ENCODE peak calls at places on chromosomes 3 and 15, in eight cellular contexts. One of them, this sample, is unnamed.

GRCh38 chr3:3286014-3286413 is 106.5 kb upstream of the CRBN start:
- DNase-seq in uterus: no peak
- DNase-seq in spleen: no peak
- DNase-seq in WTC11: no peak
- DNase-seq in breast epithelium: no peak
- DNase-seq in AG09319: no peak
- DNase-seq in fibroblast of villous mesenchyme: no peak
- DNase-seq in progenitor cell of endocrine pancreas: no peak
- DNase-seq in this sample: no peak

GRCh38 chr3:42961633-42962032 is 17.5 kb upstream of the GASK1A start:
- DNase-seq in uterus: peak; percentile 54
- DNase-seq in AG09319: peak; percentile 20
- DNase-seq in spleen: no peak
- DNase-seq in WTC11: peak; percentile 29
- DNase-seq in breast epithelium: no peak
- DNase-seq in progenitor cell of endocrine pancreas: no peak
- DNase-seq in fibroblast of villous mesenchyme: peak; percentile 57
- DNase-seq in this sample: no peak

GRCh38 chr3:48655586-48655985 is 7.1 kb downstream of the CELSR3 start:
- DNase-seq in WTC11: no peak
- DNase-seq in AG09319: no peak
- DNase-seq in fibroblast of villous mesenchyme: no peak
- DNase-seq in breast epithelium: no peak
- DNase-seq in spleen: peak; percentile 90
- DNase-seq in uterus: no peak
- DNase-seq in progenitor cell of endocrine pancreas: no peak
- DNase-seq in this sample: no peak

GRCh38 chr15:69489101-69489571 is 36.5 kb downstream of the RPLP1 start:
- DNase-seq in uterus: no peak
- DNase-seq in breast epithelium: peak; percentile 41
- DNase-seq in fibroblast of villous mesenchyme: peak; percentile 12
- DNase-seq in WTC11: no peak
- DNase-seq in spleen: no peak
- DNase-seq in AG09319: no peak
- DNase-seq in progenitor cell of endocrine pancreas: no peak
- DNase-seq in this sample: no peak

GRCh38 chr3:81874738-81875137 is 113.3 kb upstream of the GBE1 start:
- DNase-seq in fibroblast of villous mesenchyme: no peak
- DNase-seq in WTC11: no peak
- DNase-seq in progenitor cell of endocrine pancreas: no peak
- DNase-seq in uterus: no peak
- DNase-seq in AG09319: no peak
- DNase-seq in spleen: no peak
- DNase-seq in breast epithelium: no peak
- DNase-seq in this sample: no peak

GRCh38 chr15:73927003-73927475 is 777 bp downstream of the LOXL1 start:
- DNase-seq in uterus: peak; percentile 62
- DNase-seq in AG09319: no peak
- DNase-seq in spleen: peak; percentile 91
- DNase-seq in fibroblast of villous mesenchyme: no peak
- DNase-seq in breast epithelium: no peak
- DNase-seq in progenitor cell of endocrine pancreas: peak; percentile 42
- DNase-seq in WTC11: peak; percentile 65
- DNase-seq in this sample: no peak

GRCh38 chr15:42494998-42495360 is 455 bp upstream of the SNAP23 start:
- DNase-seq in fibroblast of villous mesenchyme: peak; percentile 84
- DNase-seq in breast epithelium: no peak
- DNase-seq in spleen: no peak
- DNase-seq in WTC11: no peak
- DNase-seq in uterus: no peak
- DNase-seq in AG09319: no peak
- DNase-seq in progenitor cell of endocrine pancreas: no peak
- DNase-seq in this sample: no peak

GRCh38 chr3:176663819-176664218 is 533.5 kb downstream of the TBL1XR1 start:
- DNase-seq in WTC11: no peak
- DNase-seq in uterus: no peak
- DNase-seq in AG09319: peak; percentile 43
- DNase-seq in spleen: no peak
- DNase-seq in breast epithelium: no peak
- DNase-seq in fibroblast of villous mesenchyme: peak; percentile 71
- DNase-seq in progenitor cell of endocrine pancreas: no peak
- DNase-seq in this sample: no peak

GRCh38 chr3:111326144-111326995 is 215.6 kb upstream of the CD96 start:
- DNase-seq in progenitor cell of endocrine pancreas: no peak
- DNase-seq in spleen: no peak
- DNase-seq in fibroblast of villous mesenchyme: peak; percentile 79
- DNase-seq in WTC11: no peak
- DNase-seq in AG09319: peak; percentile 79
- DNase-seq in uterus: no peak
- DNase-seq in breast epithelium: no peak
- DNase-seq in this sample: no peak

GRCh38 chr15:72838311-72838731 is 54.8 kb upstream of the ADPGK start:
- DNase-seq in uterus: peak; percentile 17
- DNase-seq in fibroblast of villous mesenchyme: peak; percentile 4
- DNase-seq in AG09319: no peak
- DNase-seq in WTC11: no peak
- DNase-seq in spleen: no peak
- DNase-seq in progenitor cell of endocrine pancreas: no peak
- DNase-seq in breast epithelium: peak; percentile 51
- DNase-seq in this sample: no peak

GRCh38 chr3:169754711-169755110 is 10.1 kb downstream of the TERC start:
- DNase-seq in spleen: no peak
- DNase-seq in WTC11: no peak
- DNase-seq in fibroblast of villous mesenchyme: no peak
- DNase-seq in AG09319: no peak
- DNase-seq in progenitor cell of endocrine pancreas: no peak
- DNase-seq in breast epithelium: no peak
- DNase-seq in uterus: no peak
- DNase-seq in this sample: no peak

DNA sequence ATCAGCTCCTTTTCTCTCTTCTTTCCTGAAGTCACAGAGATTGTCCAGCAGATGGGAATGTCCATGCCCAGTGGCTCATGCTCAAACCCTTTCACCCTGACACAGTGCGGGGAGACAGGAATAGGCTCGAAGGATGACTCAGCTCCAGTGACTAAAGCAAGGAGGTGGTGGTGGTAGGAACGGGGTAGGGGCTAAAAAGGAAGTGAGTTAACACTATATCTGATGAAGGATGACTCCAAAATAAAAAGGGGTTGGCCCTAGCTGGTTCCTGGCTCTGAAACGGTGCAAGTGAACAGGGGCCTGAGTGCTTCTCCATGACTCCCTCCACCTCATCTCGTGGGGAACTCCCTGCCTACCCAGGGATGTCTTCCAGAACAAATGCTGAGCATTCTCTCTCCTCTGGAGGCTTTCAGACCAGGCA is 167.4 kb upstream of the LPP start:
- DNase-seq in WTC11: no peak
- DNase-seq in uterus: no peak
- DNase-seq in AG09319: no peak
- DNase-seq in progenitor cell of endocrine pancreas: no peak
- DNase-seq in fibroblast of villous mesenchyme: peak; percentile 70
- DNase-seq in spleen: no peak
- DNase-seq in breast epithelium: no peak
- DNase-seq in this sample: no peak
- TF ChIP-seq CTCF in WTC11: no peak
- TF ChIP-seq CTCF in uterus: no peak
- TF ChIP-seq CTCF in AG09319: no peak
- TF ChIP-seq CTCF in progenitor cell of endocrine pancreas: no peak
- TF ChIP-seq CTCF in fibroblast of villous mesenchyme: no peak
- TF ChIP-seq CTCF in spleen: no peak
- TF ChIP-seq CTCF in breast epithelium: no peak
- TF ChIP-seq CTCF in this sample: no peak

GRCh38 chr15:62904511-62904910 is 138.0 kb upstream of the TPM1 start:
- DNase-seq in progenitor cell of endocrine pancreas: no peak
- DNase-seq in WTC11: no peak
- DNase-seq in spleen: no peak
- DNase-seq in breast epithelium: no peak
- DNase-seq in AG09319: no peak
- DNase-seq in uterus: no peak
- DNase-seq in fibroblast of villous mesenchyme: no peak
- DNase-seq in this sample: no peak
- TF ChIP-seq CTCF in progenitor cell of endocrine pancreas: no peak
- TF ChIP-seq CTCF in WTC11: no peak
- TF ChIP-seq CTCF in spleen: no peak
- TF ChIP-seq CTCF in breast epithelium: no peak
- TF ChIP-seq CTCF in AG09319: no peak
- TF ChIP-seq CTCF in uterus: no peak
- TF ChIP-seq CTCF in fibroblast of villous mesenchyme: no peak
- TF ChIP-seq CTCF in this sample: no peak

GRCh38 chr15:31853370-31853769 is 176.9 kb upstream of the CHRNA7 start:
- DNase-seq in spleen: no peak
- DNase-seq in AG09319: no peak
- DNase-seq in fibroblast of villous mesenchyme: no peak
- DNase-seq in uterus: no peak
- DNase-seq in breast epithelium: no peak
- DNase-seq in progenitor cell of endocrine pancreas: no peak
- DNase-seq in WTC11: no peak
- DNase-seq in this sample: no peak

GRCh38 chr15:31856581-31856980 is 173.7 kb upstream of the CHRNA7 start:
- DNase-seq in AG09319: no peak
- DNase-seq in fibroblast of villous mesenchyme: no peak
- DNase-seq in breast epithelium: no peak
- DNase-seq in WTC11: no peak
- DNase-seq in spleen: no peak
- DNase-seq in uterus: no peak
- DNase-seq in progenitor cell of endocrine pancreas: no peak
- DNase-seq in this sample: no peak

GRCh38 chr15:31858026-31858425 is 172.3 kb upstream of the CHRNA7 start:
- DNase-seq in progenitor cell of endocrine pancreas: no peak
- DNase-seq in WTC11: no peak
- DNase-seq in breast epithelium: no peak
- DNase-seq in uterus: no peak
- DNase-seq in AG09319: no peak
- DNase-seq in fibroblast of villous mesenchyme: no peak
- DNase-seq in spleen: no peak
- DNase-seq in this sample: no peak

GRCh38 chr15:31852933-31853332 is 177.4 kb upstream of the CHRNA7 start:
- DNase-seq in WTC11: no peak
- DNase-seq in AG09319: no peak
- DNase-seq in uterus: no peak
- DNase-seq in fibroblast of villous mesenchyme: no peak
- DNase-seq in breast epithelium: no peak
- DNase-seq in progenitor cell of endocrine pancreas: no peak
- DNase-seq in spleen: no peak
- DNase-seq in this sample: no peak

DNA sequence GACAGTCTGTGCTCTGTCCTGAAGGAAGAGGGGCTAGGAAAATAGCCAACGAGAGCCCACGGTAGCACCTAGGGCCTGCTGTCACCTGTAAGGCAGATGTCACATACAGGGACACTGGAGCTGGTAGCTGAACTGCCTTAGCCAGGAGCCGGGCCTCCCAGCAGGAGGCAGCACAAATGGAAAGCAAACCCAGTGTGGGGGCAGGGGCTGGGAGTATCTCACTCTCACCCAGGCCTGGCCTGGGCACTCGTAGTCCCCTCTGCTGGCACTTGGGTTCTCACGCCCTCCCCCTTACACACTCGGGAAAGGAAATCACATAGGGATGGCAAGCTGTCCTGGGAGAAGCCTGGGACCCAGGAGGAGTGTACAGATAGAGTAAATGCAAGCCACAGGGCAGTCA is 173.1 kb upstream of the CHRNA7 start:
- DNase-seq in progenitor cell of endocrine pancreas: no peak
- DNase-seq in spleen: no peak
- DNase-seq in breast epithelium: no peak
- DNase-seq in fibroblast of villous mesenchyme: no peak
- DNase-seq in WTC11: peak; percentile 44
- DNase-seq in uterus: no peak
- DNase-seq in AG09319: no peak
- DNase-seq in this sample: no peak
- TF ChIP-seq CTCF in progenitor cell of endocrine pancreas: no peak
- TF ChIP-seq CTCF in spleen: no peak
- TF ChIP-seq CTCF in breast epithelium: no peak
- TF ChIP-seq CTCF in fibroblast of villous mesenchyme: no peak
- TF ChIP-seq CTCF in WTC11: no peak
- TF ChIP-seq CTCF in uterus: no peak
- TF ChIP-seq CTCF in AG09319: no peak
- TF ChIP-seq CTCF in this sample: no peak

GRCh38 chr3:128484404-128485282 is 8.4 kb downstream of the GATA2 start:
- DNase-seq in progenitor cell of endocrine pancreas: no peak
- DNase-seq in spleen: peak; percentile 56
- DNase-seq in fibroblast of villous mesenchyme: peak; percentile 49
- DNase-seq in breast epithelium: no peak
- DNase-seq in AG09319: no peak
- DNase-seq in uterus: peak; percentile 45
- DNase-seq in WTC11: peak; percentile 62
- DNase-seq in this sample: no peak

GRCh38 chr3:128482175-128482856 is 10.7 kb downstream of the GATA2 start:
- DNase-seq in breast epithelium: no peak
- DNase-seq in spleen: peak; percentile 56
- DNase-seq in progenitor cell of endocrine pancreas: no peak
- DNase-seq in AG09319: no peak
- DNase-seq in WTC11: no peak
- DNase-seq in fibroblast of villous mesenchyme: peak; percentile 63
- DNase-seq in uterus: no peak
- DNase-seq in this sample: no peak

GRCh38 chr3:128483657-128484403 is 9.2 kb downstream of the GATA2 start:
- DNase-seq in breast epithelium: no peak
- DNase-seq in WTC11: no peak
- DNase-seq in fibroblast of villous mesenchyme: peak; percentile 13
- DNase-seq in AG09319: no peak
- DNase-seq in spleen: peak; percentile 78
- DNase-seq in progenitor cell of endocrine pancreas: no peak
- DNase-seq in uterus: peak; percentile 39
- DNase-seq in this sample: no peak

GRCh38 chr3:128481438-128481942 is 11.5 kb downstream of the GATA2 start:
- DNase-seq in uterus: peak; percentile 50
- DNase-seq in progenitor cell of endocrine pancreas: no peak
- DNase-seq in WTC11: no peak
- DNase-seq in AG09319: no peak
- DNase-seq in spleen: peak; percentile 74
- DNase-seq in fibroblast of villous mesenchyme: peak; percentile 7
- DNase-seq in breast epithelium: no peak
- DNase-seq in this sample: no peak

DNA sequence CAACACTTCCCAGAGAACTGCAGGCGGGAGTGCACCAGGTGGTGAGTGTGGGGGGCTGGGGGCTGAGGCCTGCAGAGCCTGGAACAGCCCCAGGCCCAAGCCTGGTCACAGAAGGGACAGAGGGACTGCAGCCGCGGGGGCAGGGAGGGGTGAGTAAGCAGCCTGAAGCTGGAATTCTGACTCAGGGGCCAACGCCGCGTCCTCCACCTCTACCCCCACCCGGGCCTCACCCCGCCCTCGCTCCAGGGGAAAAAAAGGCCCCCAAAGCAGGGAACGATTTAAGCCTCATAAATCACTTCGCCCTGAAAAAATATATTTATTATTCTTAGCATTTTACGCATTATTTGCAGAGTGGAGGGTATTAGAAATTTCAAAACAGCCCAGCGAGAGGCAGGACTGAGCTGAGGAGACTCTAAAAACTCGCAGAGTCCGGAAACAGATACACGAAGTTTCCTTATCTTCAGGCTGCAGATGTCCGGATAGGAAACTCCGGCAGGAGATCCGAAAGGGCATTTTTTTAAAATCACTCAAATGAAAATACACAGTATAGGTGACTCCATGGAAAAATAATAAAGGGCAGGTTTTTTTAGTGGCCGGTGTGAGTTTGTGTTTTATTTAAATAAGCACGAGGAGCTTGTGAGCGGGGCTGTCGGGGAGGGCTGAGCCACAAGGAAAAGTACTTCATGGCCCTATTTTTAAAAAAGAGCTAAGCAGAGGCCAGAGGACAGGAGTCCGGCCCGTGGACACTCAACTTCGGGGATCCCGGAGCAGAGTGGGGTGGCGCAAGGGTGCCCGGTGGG is 9.9 kb downstream of the GATA2 start:
- DNase-seq in breast epithelium: no peak
- DNase-seq in fibroblast of villous mesenchyme: peak; percentile 89
- DNase-seq in AG09319: no peak
- DNase-seq in uterus: peak; percentile 83
- DNase-seq in spleen: peak; percentile 82
- DNase-seq in WTC11: peak; percentile 47
- DNase-seq in progenitor cell of endocrine pancreas: no peak
- DNase-seq in this sample: no peak
- TF ChIP-seq CTCF in breast epithelium: no peak
- TF ChIP-seq CTCF in fibroblast of villous mesenchyme: peak; percentile 29
- TF ChIP-seq CTCF in AG09319: no peak
- TF ChIP-seq CTCF in uterus: peak; percentile 6
- TF ChIP-seq CTCF in spleen: no peak
- TF ChIP-seq CTCF in WTC11: no peak
- TF ChIP-seq CTCF in progenitor cell of endocrine pancreas: no peak
- TF ChIP-seq CTCF in this sample: no peak